ENCODE peak calls at places on chromosomes 16 and 17, in ten cellular contexts. One of them, this sample, is unnamed.

GRCh38 chr17:39064374-39064773 is 87.1 kb downstream of the PLXDC1 start:
- DNase-seq in PC-3: peak; percentile 15
- DNase-seq in ovary: no peak
- DNase-seq in tibial artery: no peak
- DNase-seq in aorta: peak; percentile 39
- DNase-seq in IMR-90: peak; percentile 89
- DNase-seq in stomach: no peak
- DNase-seq in lung: no peak
- DNase-seq in heart left ventricle: no peak
- DNase-seq in endodermal cell: no peak
- DNase-seq in this sample: no peak

GRCh38 chr16:17770104-17770503 is 299.3 kb upstream of the XYLT1 start:
- DNase-seq in tibial artery: no peak
- DNase-seq in heart left ventricle: no peak
- DNase-seq in endodermal cell: peak; percentile 64
- DNase-seq in stomach: no peak
- DNase-seq in PC-3: no peak
- DNase-seq in lung: no peak
- DNase-seq in ovary: no peak
- DNase-seq in aorta: no peak
- DNase-seq in IMR-90: no peak
- DNase-seq in this sample: no peak

GRCh38 chr16:1333149-1333812 is at the start of gene BAIAP3:
- DNase-seq in PC-3: peak; percentile 27
- DNase-seq in aorta: peak; percentile 88
- DNase-seq in ovary: no peak
- DNase-seq in IMR-90: no peak
- DNase-seq in heart left ventricle: peak; percentile 53
- DNase-seq in stomach: peak; percentile 59
- DNase-seq in endodermal cell: peak; percentile 87
- DNase-seq in tibial artery: no peak
- DNase-seq in lung: no peak
- DNase-seq in this sample: no peak

GRCh38 chr16:66511615-66512500 is 38.1 kb downstream of the TK2 start:
- DNase-seq in heart left ventricle: no peak
- DNase-seq in PC-3: peak; percentile 90
- DNase-seq in ovary: no peak
- DNase-seq in tibial artery: no peak
- DNase-seq in aorta: peak; percentile 69
- DNase-seq in stomach: peak; percentile 25
- DNase-seq in IMR-90: peak; percentile 72
- DNase-seq in endodermal cell: peak; percentile 85
- DNase-seq in lung: no peak
- DNase-seq in this sample: no peak

GRCh38 chr17:862584-862983 is 80.4 kb downstream of the MRM3 start:
- DNase-seq in IMR-90: no peak
- DNase-seq in endodermal cell: no peak
- DNase-seq in PC-3: no peak
- DNase-seq in lung: no peak
- DNase-seq in heart left ventricle: no peak
- DNase-seq in ovary: no peak
- DNase-seq in tibial artery: no peak
- DNase-seq in stomach: no peak
- DNase-seq in aorta: no peak
- DNase-seq in this sample: no peak

GRCh38 chr17:35160354-35161201 is 13.0 kb downstream of the UNC45B start:
- DNase-seq in tibial artery: no peak
- DNase-seq in stomach: no peak
- DNase-seq in lung: no peak
- DNase-seq in ovary: no peak
- DNase-seq in heart left ventricle: no peak
- DNase-seq in aorta: peak; percentile 15
- DNase-seq in IMR-90: no peak
- DNase-seq in endodermal cell: no peak
- DNase-seq in PC-3: no peak
- DNase-seq in this sample: peak; percentile 22

GRCh38 chr17:32786169-32786568 is 90.8 kb downstream of the MYO1D start:
- DNase-seq in ovary: no peak
- DNase-seq in IMR-90: no peak
- DNase-seq in aorta: no peak
- DNase-seq in lung: no peak
- DNase-seq in tibial artery: no peak
- DNase-seq in PC-3: no peak
- DNase-seq in endodermal cell: no peak
- DNase-seq in heart left ventricle: no peak
- DNase-seq in stomach: no peak
- DNase-seq in this sample: no peak

GRCh38 chr17:50807014-50807413 is 28.4 kb upstream of the WFIKKN2 start:
- DNase-seq in tibial artery: no peak
- DNase-seq in aorta: no peak
- DNase-seq in lung: no peak
- DNase-seq in stomach: no peak
- DNase-seq in endodermal cell: no peak
- DNase-seq in ovary: no peak
- DNase-seq in IMR-90: no peak
- DNase-seq in PC-3: no peak
- DNase-seq in heart left ventricle: no peak
- DNase-seq in this sample: no peak

GRCh38 chr17:48593840-48594411 is 347 bp upstream of the HOXB5 start:
- DNase-seq in ovary: no peak
- DNase-seq in tibial artery: peak; percentile 47
- DNase-seq in heart left ventricle: peak; percentile 60
- DNase-seq in stomach: peak; percentile 74
- DNase-seq in aorta: peak; percentile 95
- DNase-seq in IMR-90: peak; percentile 99
- DNase-seq in PC-3: peak; percentile 88
- DNase-seq in endodermal cell: peak; percentile 99
- DNase-seq in lung: peak; percentile 61
- DNase-seq in this sample: peak; percentile 79

GRCh38 chr16:48353565-48354163 is 31.5 kb downstream of the SIAH1 start:
- DNase-seq in aorta: no peak
- DNase-seq in lung: peak; percentile 62
- DNase-seq in endodermal cell: peak; percentile 87
- DNase-seq in PC-3: peak; percentile 69
- DNase-seq in ovary: peak; percentile 39
- DNase-seq in IMR-90: peak; percentile 75
- DNase-seq in heart left ventricle: no peak
- DNase-seq in stomach: peak; percentile 63
- DNase-seq in tibial artery: peak; percentile 63
- DNase-seq in this sample: peak; percentile 84

GRCh38 chr17:78715000-78715771 is 66.9 kb downstream of the CYTH1 start:
- DNase-seq in IMR-90: no peak
- DNase-seq in PC-3: no peak
- DNase-seq in stomach: peak; percentile 22
- DNase-seq in lung: no peak
- DNase-seq in tibial artery: no peak
- DNase-seq in aorta: no peak
- DNase-seq in endodermal cell: peak; percentile 24
- DNase-seq in heart left ventricle: no peak
- DNase-seq in ovary: no peak
- DNase-seq in this sample: no peak

GRCh38 chr17:55598495-55598894 is 87.2 kb upstream of the SMIM36 start:
- DNase-seq in stomach: no peak
- DNase-seq in ovary: no peak
- DNase-seq in lung: no peak
- DNase-seq in tibial artery: no peak
- DNase-seq in heart left ventricle: no peak
- DNase-seq in aorta: no peak
- DNase-seq in PC-3: no peak
- DNase-seq in endodermal cell: no peak
- DNase-seq in IMR-90: no peak
- DNase-seq in this sample: no peak

GRCh38 chr17:17064322-17064721 is 22.1 kb downstream of the MPRIP start:
- DNase-seq in stomach: no peak
- DNase-seq in lung: no peak
- DNase-seq in ovary: no peak
- DNase-seq in IMR-90: no peak
- DNase-seq in aorta: peak; percentile 16
- DNase-seq in heart left ventricle: peak; percentile 19
- DNase-seq in endodermal cell: peak; percentile 29
- DNase-seq in tibial artery: peak; percentile 11
- DNase-seq in PC-3: no peak
- DNase-seq in this sample: no peak

GRCh38 chr17:17061516-17061915 is 19.3 kb downstream of the MPRIP start:
- DNase-seq in heart left ventricle: peak; percentile 6
- DNase-seq in IMR-90: no peak
- DNase-seq in endodermal cell: no peak
- DNase-seq in aorta: no peak
- DNase-seq in lung: no peak
- DNase-seq in PC-3: no peak
- DNase-seq in ovary: no peak
- DNase-seq in tibial artery: peak; percentile 17
- DNase-seq in stomach: no peak
- DNase-seq in this sample: no peak

GRCh38 chr17:17063546-17064122 is 21.4 kb downstream of the MPRIP start:
- DNase-seq in heart left ventricle: peak; percentile 80
- DNase-seq in stomach: peak; percentile 39
- DNase-seq in endodermal cell: peak; percentile 31
- DNase-seq in IMR-90: no peak
- DNase-seq in ovary: no peak
- DNase-seq in tibial artery: peak; percentile 87
- DNase-seq in lung: peak; percentile 78
- DNase-seq in PC-3: peak; percentile 65
- DNase-seq in aorta: peak; percentile 81
- DNase-seq in this sample: no peak

GRCh38 chr17:17062356-17062755 is 20.1 kb downstream of the MPRIP start:
- DNase-seq in IMR-90: no peak
- DNase-seq in aorta: peak; percentile 72
- DNase-seq in PC-3: no peak
- DNase-seq in lung: no peak
- DNase-seq in ovary: no peak
- DNase-seq in stomach: no peak
- DNase-seq in heart left ventricle: peak; percentile 27
- DNase-seq in endodermal cell: no peak
- DNase-seq in tibial artery: peak; percentile 55
- DNase-seq in this sample: no peak

DNA sequence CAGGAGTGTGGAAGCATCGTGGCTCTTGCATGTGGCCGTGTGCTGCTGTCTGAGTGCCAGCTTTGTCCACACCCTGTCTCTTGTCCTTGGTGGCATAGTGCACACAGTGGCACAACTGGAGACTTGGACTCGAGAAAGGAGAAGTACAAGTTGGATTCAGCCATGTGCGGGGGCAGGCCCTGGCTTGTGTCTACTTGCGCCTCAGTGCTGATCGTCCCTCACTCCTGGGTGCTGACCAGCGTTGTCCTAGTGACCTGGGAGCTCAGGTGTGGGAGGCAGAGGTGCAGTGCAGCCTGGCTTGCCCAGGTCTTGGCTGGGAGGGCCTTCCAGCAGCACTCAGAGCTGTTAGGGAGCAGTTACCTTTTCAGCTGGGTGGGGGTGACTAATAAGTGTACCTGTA is 20.6 kb downstream of the MPRIP start:
- DNase-seq in ovary: no peak
- DNase-seq in PC-3: no peak
- DNase-seq in stomach: no peak
- DNase-seq in lung: no peak
- DNase-seq in endodermal cell: peak; percentile 44
- DNase-seq in IMR-90: no peak
- DNase-seq in tibial artery: peak; percentile 28
- DNase-seq in aorta: peak; percentile 53
- DNase-seq in heart left ventricle: peak; percentile 26
- DNase-seq in this sample: no peak
- H3K4me1 ChIP-seq in ovary: peaks cover 25% of the 10 kb centered on the region
- H3K4me1 ChIP-seq in PC-3: peaks cover 33% of the 10 kb centered on the region
- H3K4me1 ChIP-seq in stomach: peaks cover 82% of the 10 kb centered on the region
- H3K4me1 ChIP-seq in lung: peaks cover 19% of the 10 kb centered on the region
- H3K4me1 ChIP-seq in endodermal cell: no peaks in the 10 kb centered on the region
- H3K4me1 ChIP-seq in IMR-90: peaks cover 9% of the 10 kb centered on the region
- H3K4me1 ChIP-seq in tibial artery: peaks cover 65% of the 10 kb centered on the region
- H3K4me1 ChIP-seq in aorta: no peaks in the 10 kb centered on the region
- H3K4me1 ChIP-seq in heart left ventricle: peaks cover 84% of the 10 kb centered on the region
- H3K4me1 ChIP-seq in this sample: peaks cover 7% of the 10 kb centered on the region

GRCh38 chr17:71528210-71528609 is 592.6 kb upstream of the SOX9 start:
- DNase-seq in stomach: no peak
- DNase-seq in lung: no peak
- DNase-seq in endodermal cell: no peak
- DNase-seq in heart left ventricle: no peak
- DNase-seq in PC-3: no peak
- DNase-seq in ovary: no peak
- DNase-seq in aorta: no peak
- DNase-seq in IMR-90: no peak
- DNase-seq in tibial artery: no peak
- DNase-seq in this sample: no peak
- H3K36me3 ChIP-seq in stomach: no peaks in the 10 kb centered on the region
- H3K36me3 ChIP-seq in lung: no peaks in the 10 kb centered on the region
- H3K36me3 ChIP-seq in endodermal cell: no peaks in the 10 kb centered on the region
- H3K36me3 ChIP-seq in heart left ventricle: no peaks in the 10 kb centered on the region
- H3K36me3 ChIP-seq in PC-3: no peaks in the 10 kb centered on the region
- H3K36me3 ChIP-seq in ovary: no peaks in the 10 kb centered on the region
- H3K36me3 ChIP-seq in aorta: no peaks in the 10 kb centered on the region
- H3K36me3 ChIP-seq in IMR-90: no peaks in the 10 kb centered on the region
- H3K36me3 ChIP-seq in tibial artery: no peaks in the 10 kb centered on the region
- H3K36me3 ChIP-seq in this sample: no peaks in the 10 kb centered on the region

DNA sequence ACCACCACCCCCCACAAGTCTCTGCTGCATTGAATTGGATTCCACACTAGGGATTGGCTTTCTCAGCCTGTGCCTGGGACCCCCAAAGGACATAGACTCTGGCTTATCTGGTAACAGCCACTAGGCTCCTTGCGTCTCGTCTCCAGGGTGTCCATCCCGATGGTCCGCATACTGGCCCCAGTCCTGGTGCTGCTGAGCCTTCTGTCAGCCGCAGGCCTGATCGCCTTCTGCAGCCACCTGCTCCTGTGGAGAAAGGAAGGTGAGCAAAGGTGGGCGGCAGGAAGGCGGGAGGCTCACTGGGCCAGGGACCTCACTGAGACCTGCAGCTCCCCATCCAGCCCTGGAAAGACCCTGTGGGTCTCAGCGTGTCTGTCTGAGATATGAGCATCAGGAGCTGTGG is 8.1 kb downstream of the CD300LG start:
- DNase-seq in lung: no peak
- DNase-seq in ovary: no peak
- DNase-seq in PC-3: no peak
- DNase-seq in IMR-90: no peak
- DNase-seq in aorta: peak; percentile 33
- DNase-seq in endodermal cell: no peak
- DNase-seq in tibial artery: no peak
- DNase-seq in heart left ventricle: no peak
- DNase-seq in stomach: no peak
- DNase-seq in this sample: no peak
- H3K27me3 ChIP-seq in lung: no peaks in the 10 kb centered on the region
- H3K27me3 ChIP-seq in ovary: no peaks in the 10 kb centered on the region
- H3K27me3 ChIP-seq in PC-3: peaks cover 59% of the 10 kb centered on the region
- H3K27me3 ChIP-seq in IMR-90: peaks cover 86% of the 10 kb centered on the region
- H3K27me3 ChIP-seq in aorta: no peaks in the 10 kb centered on the region
- H3K27me3 ChIP-seq in endodermal cell: no peaks in the 10 kb centered on the region
- H3K27me3 ChIP-seq in tibial artery: no peaks in the 10 kb centered on the region
- H3K27me3 ChIP-seq in heart left ventricle: peaks cover 7% of the 10 kb centered on the region
- H3K27me3 ChIP-seq in stomach: no peaks in the 10 kb centered on the region
- H3K27me3 ChIP-seq in this sample: no peaks in the 10 kb centered on the region

DNA sequence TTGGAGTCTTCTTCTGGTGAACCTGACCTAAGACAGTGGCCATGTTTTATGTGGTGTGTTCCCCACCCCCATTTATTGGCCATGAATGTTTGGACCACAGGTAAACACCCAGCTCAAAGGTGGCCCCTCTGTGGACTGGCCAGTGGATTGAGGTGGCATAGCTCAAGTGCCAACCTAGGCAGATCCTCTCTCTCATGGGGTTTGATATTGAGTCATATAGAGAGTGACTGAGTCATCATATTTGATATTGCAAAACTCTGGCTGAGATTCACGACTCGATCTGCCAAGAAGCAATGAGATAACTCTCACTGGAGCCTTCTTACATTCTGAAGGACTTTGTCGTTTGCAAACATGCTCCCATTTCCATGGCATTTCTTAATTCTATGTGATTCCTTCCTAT is 10.5 kb upstream of the TEKT3 start:
- DNase-seq in lung: no peak
- DNase-seq in aorta: no peak
- DNase-seq in tibial artery: peak; percentile 48
- DNase-seq in PC-3: peak; percentile 97
- DNase-seq in IMR-90: peak; percentile 88
- DNase-seq in ovary: no peak
- DNase-seq in stomach: no peak
- DNase-seq in endodermal cell: no peak
- DNase-seq in heart left ventricle: no peak
- DNase-seq in this sample: no peak
- H3K4me1 ChIP-seq in lung: no peaks in the 10 kb centered on the region
- H3K4me1 ChIP-seq in aorta: no peaks in the 10 kb centered on the region
- H3K4me1 ChIP-seq in tibial artery: no peaks in the 10 kb centered on the region
- H3K4me1 ChIP-seq in PC-3: peaks cover 48% of the 10 kb centered on the region
- H3K4me1 ChIP-seq in IMR-90: peaks cover 5% of the 10 kb centered on the region
- H3K4me1 ChIP-seq in ovary: peaks cover 6% of the 10 kb centered on the region
- H3K4me1 ChIP-seq in stomach: peaks cover 4% of the 10 kb centered on the region
- H3K4me1 ChIP-seq in endodermal cell: peaks cover 6% of the 10 kb centered on the region
- H3K4me1 ChIP-seq in heart left ventricle: peaks cover 4% of the 10 kb centered on the region
- H3K4me1 ChIP-seq in this sample: no peaks in the 10 kb centered on the region

This sample was measured in CD4-positive, CD25-positive, alpha-beta regulatory T cell.